ENCODE peak calls at places on chromosomes 7 and 10, in five cellular contexts. One of them, this sample, is unnamed.

GRCh38 chr10:116312091-116312490 is 12.2 kb upstream of the CCDC172 start:
- DNase-seq in neural progenitor cell: no peak
- DNase-seq in heart left ventricle: no peak
- DNase-seq in breast epithelium: no peak
- DNase-seq in Panc1: no peak
- DNase-seq in this sample: no peak

GRCh38 chr10:113753020-113753692 is 1.7 kb downstream of the PLEKHS1 start:
- DNase-seq in neural progenitor cell: peak; percentile 6
- DNase-seq in heart left ventricle: no peak
- DNase-seq in breast epithelium: no peak
- DNase-seq in Panc1: no peak
- DNase-seq in this sample: no peak

GRCh38 chr7:35758421-35758820 is 42.4 kb upstream of the SEPTIN7 start:
- DNase-seq in neural progenitor cell: peak; percentile 79
- DNase-seq in heart left ventricle: no peak
- DNase-seq in breast epithelium: no peak
- DNase-seq in Panc1: no peak
- DNase-seq in this sample: no peak

GRCh38 chr10:116787893-116788665 is 45.7 kb upstream of the HSPA12A start:
- DNase-seq in neural progenitor cell: peak; percentile 89
- DNase-seq in heart left ventricle: peak; percentile 81
- DNase-seq in breast epithelium: peak; percentile 79
- DNase-seq in Panc1: no peak
- DNase-seq in this sample: peak; percentile 8

GRCh38 chr10:126935263-126935946 is 30.2 kb downstream of the DOCK1 start:
- DNase-seq in neural progenitor cell: no peak
- DNase-seq in heart left ventricle: no peak
- DNase-seq in breast epithelium: peak; percentile 17
- DNase-seq in Panc1: no peak
- DNase-seq in this sample: no peak

GRCh38 chr7:129376076-129376777 is 58.0 kb upstream of the STRIP2 start:
- DNase-seq in neural progenitor cell: peak; percentile 57
- DNase-seq in heart left ventricle: no peak
- DNase-seq in breast epithelium: no peak
- DNase-seq in Panc1: peak; percentile 47
- DNase-seq in this sample: no peak

GRCh38 chr7:24755541-24756416 is 1.5 kb downstream of the GSDME start:
- DNase-seq in neural progenitor cell: no peak
- DNase-seq in heart left ventricle: no peak
- DNase-seq in breast epithelium: no peak
- DNase-seq in Panc1: no peak
- DNase-seq in this sample: no peak

GRCh38 chr7:139798221-139798620 is 20.4 kb upstream of the HIPK2 start:
- DNase-seq in neural progenitor cell: no peak
- DNase-seq in heart left ventricle: no peak
- DNase-seq in breast epithelium: no peak
- DNase-seq in Panc1: no peak
- DNase-seq in this sample: no peak

DNA sequence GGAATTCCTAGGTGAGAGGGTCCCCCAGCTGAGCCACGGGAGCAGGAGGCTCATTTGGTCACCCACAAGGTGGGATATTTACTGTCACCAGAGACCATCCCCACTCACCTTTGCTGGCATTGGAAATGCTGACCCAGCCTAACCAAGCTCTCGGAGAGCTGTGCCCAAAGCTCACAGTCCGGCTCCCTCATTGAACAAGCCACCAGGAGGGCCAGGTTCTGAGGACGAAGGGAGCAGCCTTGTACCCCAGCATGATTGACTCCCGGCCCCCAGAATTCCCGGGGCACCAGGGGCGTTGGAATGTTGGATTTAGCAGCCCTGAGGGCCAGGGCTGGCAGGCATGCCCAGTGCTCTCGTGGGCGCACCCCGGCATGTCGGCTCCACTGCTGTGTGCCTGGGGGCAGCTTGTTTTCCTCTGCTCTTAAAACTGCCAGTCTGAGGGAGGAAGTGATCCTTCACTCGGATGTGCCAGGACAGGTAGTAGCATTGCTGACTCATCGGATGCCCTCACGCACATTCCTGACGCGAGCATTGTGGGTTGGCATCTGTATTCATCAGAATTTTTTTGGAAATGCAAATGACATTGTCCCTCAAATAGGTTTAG is 23.3 kb downstream of the CLIP2 start:
- DNase-seq in neural progenitor cell: no peak
- DNase-seq in heart left ventricle: no peak
- DNase-seq in breast epithelium: no peak
- DNase-seq in Panc1: no peak
- DNase-seq in this sample: no peak
- H3K27ac ChIP-seq in neural progenitor cell: no peak overlapping the region
- H3K27ac ChIP-seq in heart left ventricle: no peak overlapping the region
- H3K27ac ChIP-seq in breast epithelium: peak overlapping the region; percentile 67
- H3K27ac ChIP-seq in Panc1: no peak overlapping the region
- H3K27ac ChIP-seq in this sample: no peak overlapping the region

GRCh38 chr10:5555881-5556280 is 31.1 kb downstream of the CALML3 start:
- DNase-seq in neural progenitor cell: no peak
- DNase-seq in heart left ventricle: no peak
- DNase-seq in breast epithelium: peak; percentile 7
- DNase-seq in Panc1: no peak
- DNase-seq in this sample: no peak
- H3K27ac ChIP-seq in neural progenitor cell: no peak overlapping the region
- H3K27ac ChIP-seq in heart left ventricle: no peak overlapping the region
- H3K27ac ChIP-seq in breast epithelium: peak overlapping the region; percentile 95
- H3K27ac ChIP-seq in Panc1: no peak overlapping the region
- H3K27ac ChIP-seq in this sample: no peak overlapping the region

DNA sequence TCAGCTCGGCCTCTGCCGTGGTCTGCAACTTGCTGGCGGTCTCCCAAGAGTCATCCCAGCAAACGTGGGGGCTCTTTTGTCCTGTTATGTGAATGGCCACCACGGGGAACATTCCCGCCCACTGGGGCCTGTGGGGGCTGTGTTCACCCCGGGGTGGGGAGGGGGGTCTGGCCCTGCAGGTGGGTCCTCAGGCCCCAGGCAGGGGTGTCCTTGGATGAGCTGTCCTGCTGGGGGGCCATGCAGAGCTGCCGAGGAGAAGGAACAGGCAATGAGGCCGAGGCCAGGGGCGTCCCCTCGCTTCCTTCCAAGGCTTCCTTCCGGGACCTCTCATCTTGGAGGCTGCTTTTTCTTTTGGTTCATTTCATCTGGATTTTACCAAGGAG is 24.4 kb upstream of the PITRM1 start:
- DNase-seq in neural progenitor cell: no peak
- DNase-seq in heart left ventricle: no peak
- DNase-seq in breast epithelium: no peak
- DNase-seq in Panc1: no peak
- DNase-seq in this sample: no peak
- H3K27ac ChIP-seq in neural progenitor cell: no peak overlapping the region
- H3K27ac ChIP-seq in heart left ventricle: peak overlapping the region; percentile 28
- H3K27ac ChIP-seq in breast epithelium: no peak overlapping the region
- H3K27ac ChIP-seq in Panc1: peak overlapping the region; percentile 61
- H3K27ac ChIP-seq in this sample: no peak overlapping the region

GRCh38 chr10:84826704-84827103 is 498.3 kb downstream of the CCSER2 start:
- DNase-seq in neural progenitor cell: peak; percentile 55
- DNase-seq in heart left ventricle: no peak
- DNase-seq in breast epithelium: no peak
- DNase-seq in Panc1: no peak
- DNase-seq in this sample: no peak
- H3K27ac ChIP-seq in neural progenitor cell: no peak overlapping the region
- H3K27ac ChIP-seq in heart left ventricle: no peak overlapping the region
- H3K27ac ChIP-seq in breast epithelium: no peak overlapping the region
- H3K27ac ChIP-seq in Panc1: no peak overlapping the region
- H3K27ac ChIP-seq in this sample: no peak overlapping the region

DNA sequence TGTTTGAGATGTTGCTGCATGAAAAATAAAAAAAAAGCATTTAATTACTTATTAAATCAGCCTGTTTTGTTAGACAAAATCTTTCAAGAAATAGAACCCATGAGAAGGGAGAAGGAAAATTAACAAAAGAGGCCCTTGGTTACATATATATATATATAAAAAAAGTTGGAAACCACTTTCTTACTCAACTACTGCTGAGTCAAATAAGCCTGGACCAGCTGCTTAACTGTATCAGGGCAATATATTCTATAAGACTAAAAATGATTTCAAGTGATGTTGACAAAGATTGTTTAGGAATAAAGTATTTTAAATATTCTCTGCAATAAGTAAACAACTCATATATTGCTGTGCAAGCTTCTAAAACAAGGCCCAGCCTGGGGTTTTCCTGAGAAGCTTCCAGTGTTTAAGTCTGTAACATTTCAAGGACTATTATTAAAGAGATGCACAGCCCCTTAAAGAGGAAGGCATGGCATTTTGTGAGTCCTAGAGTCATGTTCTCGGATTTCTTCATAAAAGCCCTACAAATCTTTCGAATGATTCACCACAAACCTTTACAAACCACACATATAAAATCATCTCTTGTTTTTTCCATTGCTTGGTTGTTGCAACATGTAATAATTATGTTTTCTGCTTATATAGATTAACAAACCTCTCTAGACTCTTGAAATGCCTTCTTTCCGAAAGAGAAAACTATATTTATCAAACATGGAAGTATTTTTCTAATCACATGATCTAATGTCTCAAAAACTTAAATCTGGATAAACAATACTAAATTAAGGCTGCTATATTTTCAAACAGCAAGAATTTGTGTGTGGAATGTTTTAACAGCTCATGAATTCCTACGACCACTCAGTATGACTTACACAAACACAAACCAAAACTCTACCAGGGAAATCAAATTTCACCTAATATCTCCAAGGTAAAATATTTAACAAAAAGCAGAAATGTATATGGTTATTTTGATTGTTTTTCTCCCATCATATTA is 14.3 kb downstream of the JAZF1 start:
- DNase-seq in neural progenitor cell: no peak
- DNase-seq in heart left ventricle: no peak
- DNase-seq in breast epithelium: no peak
- DNase-seq in Panc1: no peak
- DNase-seq in this sample: no peak
- H3K27ac ChIP-seq in neural progenitor cell: no peak overlapping the region
- H3K27ac ChIP-seq in heart left ventricle: no peak overlapping the region
- H3K27ac ChIP-seq in breast epithelium: no peak overlapping the region
- H3K27ac ChIP-seq in Panc1: no peak overlapping the region
- H3K27ac ChIP-seq in this sample: no peak overlapping the region

GRCh38 chr7:125279956-125280355 is 350.3 kb upstream of the POT1 start:
- DNase-seq in neural progenitor cell: no peak
- DNase-seq in heart left ventricle: no peak
- DNase-seq in breast epithelium: no peak
- DNase-seq in Panc1: no peak
- DNase-seq in this sample: no peak
- H3K27ac ChIP-seq in neural progenitor cell: no peak overlapping the region
- H3K27ac ChIP-seq in heart left ventricle: no peak overlapping the region
- H3K27ac ChIP-seq in breast epithelium: no peak overlapping the region
- H3K27ac ChIP-seq in Panc1: no peak overlapping the region
- H3K27ac ChIP-seq in this sample: no peak overlapping the region

DNA sequence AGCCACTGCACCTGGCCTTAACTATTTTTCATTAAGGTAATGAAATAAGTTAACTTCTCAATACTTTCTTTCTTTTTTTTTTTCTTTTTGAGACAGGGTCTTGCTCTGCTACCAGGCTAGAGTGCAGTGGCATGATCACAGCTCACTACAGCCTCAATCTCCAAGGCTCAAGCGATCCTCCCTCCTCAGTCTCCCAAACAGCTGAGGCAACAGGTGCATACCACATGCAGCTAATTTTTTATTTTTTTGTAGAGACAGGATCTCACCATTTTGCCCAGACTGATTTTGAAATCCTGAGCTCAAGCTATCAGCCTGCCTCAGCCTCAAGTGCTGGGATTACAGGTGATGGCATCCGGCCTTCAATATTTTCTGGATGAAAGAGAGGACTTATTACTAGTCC is 21.0 kb downstream of the KMT2C start:
- DNase-seq in neural progenitor cell: no peak
- DNase-seq in heart left ventricle: no peak
- DNase-seq in breast epithelium: no peak
- DNase-seq in Panc1: no peak
- DNase-seq in this sample: no peak
- H3K27ac ChIP-seq in neural progenitor cell: peak overlapping the region; percentile 11
- H3K27ac ChIP-seq in heart left ventricle: no peak overlapping the region
- H3K27ac ChIP-seq in breast epithelium: no peak overlapping the region
- H3K27ac ChIP-seq in Panc1: no peak overlapping the region
- H3K27ac ChIP-seq in this sample: no peak overlapping the region